ENCODE peak calls at places on chromosome 16, in four cellular contexts. One of them, this sample, is unnamed.

GRCh38 chr16:29744541-29745101 is 1.2 kb downstream of the C16orf54 start:
- DNase-seq in stimulated activated CD8-positive, alpha-beta memory T cell treated with anti-CD3 and anti-CD28 coated beads, Interleukin-7, amount 100 ng/mL, for 24 hours: no peak
- DNase-seq in HT1080: no peak
- DNase-seq in NCI-H1105: no peak
- DNase-seq in this sample: no peak

GRCh38 chr16:85393674-85394510 is 219.2 kb upstream of the GSE1 start:
- DNase-seq in HT1080: no peak
- DNase-seq in NCI-H1105: no peak
- DNase-seq in stimulated activated CD8-positive, alpha-beta memory T cell treated with anti-CD3 and anti-CD28 coated beads, Interleukin-7, amount 100 ng/mL, for 24 hours: peak
- DNase-seq in this sample: peak

GRCh38 chr16:85963746-85964370 is 64.9 kb downstream of the IRF8 start:
- DNase-seq in NCI-H1105: peak
- DNase-seq in stimulated activated CD8-positive, alpha-beta memory T cell treated with anti-CD3 and anti-CD28 coated beads, Interleukin-7, amount 100 ng/mL, for 24 hours: no peak
- DNase-seq in HT1080: no peak
- DNase-seq in this sample: no peak

GRCh38 chr16:25110392-25110947 is 1.1 kb upstream of the LCMT1 start:
- DNase-seq in stimulated activated CD8-positive, alpha-beta memory T cell treated with anti-CD3 and anti-CD28 coated beads, Interleukin-7, amount 100 ng/mL, for 24 hours: no peak
- DNase-seq in HT1080: peak
- DNase-seq in NCI-H1105: no peak
- DNase-seq in this sample: no peak

GRCh38 chr16:85675528-85675927 is 13.2 kb downstream of the GINS2 start:
- DNase-seq in HT1080: peak
- DNase-seq in NCI-H1105: no peak
- DNase-seq in stimulated activated CD8-positive, alpha-beta memory T cell treated with anti-CD3 and anti-CD28 coated beads, Interleukin-7, amount 100 ng/mL, for 24 hours: no peak
- DNase-seq in this sample: no peak

GRCh38 chr16:57411362-57411976 is 6.9 kb downstream of the CCL17 start:
- DNase-seq in NCI-H1105: no peak
- DNase-seq in stimulated activated CD8-positive, alpha-beta memory T cell treated with anti-CD3 and anti-CD28 coated beads, Interleukin-7, amount 100 ng/mL, for 24 hours: no peak
- DNase-seq in HT1080: no peak
- DNase-seq in this sample: no peak

GRCh38 chr16:53052519-53053501 is at the start of gene CHD9NB:
- DNase-seq in stimulated activated CD8-positive, alpha-beta memory T cell treated with anti-CD3 and anti-CD28 coated beads, Interleukin-7, amount 100 ng/mL, for 24 hours: no peak
- DNase-seq in NCI-H1105: peak
- DNase-seq in HT1080: peak
- DNase-seq in this sample: no peak

GRCh38 chr16:73202176-73202729 is 154.3 kb upstream of the ZFHX3 start:
- DNase-seq in NCI-H1105: no peak
- DNase-seq in HT1080: peak
- DNase-seq in stimulated activated CD8-positive, alpha-beta memory T cell treated with anti-CD3 and anti-CD28 coated beads, Interleukin-7, amount 100 ng/mL, for 24 hours: no peak
- DNase-seq in this sample: no peak

GRCh38 chr16:11087691-11088431 is 143.5 kb downstream of the CLEC16A start:
- DNase-seq in stimulated activated CD8-positive, alpha-beta memory T cell treated with anti-CD3 and anti-CD28 coated beads, Interleukin-7, amount 100 ng/mL, for 24 hours: no peak
- DNase-seq in HT1080: no peak
- DNase-seq in NCI-H1105: no peak
- DNase-seq in this sample: no peak

GRCh38 chr16:80369559-80369958 is 171.2 kb upstream of the DYNLRB2 start:
- DNase-seq in stimulated activated CD8-positive, alpha-beta memory T cell treated with anti-CD3 and anti-CD28 coated beads, Interleukin-7, amount 100 ng/mL, for 24 hours: no peak
- DNase-seq in HT1080: peak
- DNase-seq in NCI-H1105: no peak
- DNase-seq in this sample: no peak

GRCh38 chr16:61926766-61927165 is 109.5 kb downstream of the CDH8 start:
- DNase-seq in stimulated activated CD8-positive, alpha-beta memory T cell treated with anti-CD3 and anti-CD28 coated beads, Interleukin-7, amount 100 ng/mL, for 24 hours: no peak
- DNase-seq in HT1080: peak
- DNase-seq in NCI-H1105: peak
- DNase-seq in this sample: no peak

GRCh38 chr16:67962135-67962534 is 6.3 kb downstream of the SLC12A4 start:
- DNase-seq in stimulated activated CD8-positive, alpha-beta memory T cell treated with anti-CD3 and anti-CD28 coated beads, Interleukin-7, amount 100 ng/mL, for 24 hours: no peak
- DNase-seq in NCI-H1105: no peak
- DNase-seq in HT1080: no peak
- DNase-seq in this sample: peak

GRCh38 chr16:85451646-85452363 is 161.3 kb upstream of the GSE1 start:
- DNase-seq in NCI-H1105: peak
- DNase-seq in HT1080: no peak
- DNase-seq in stimulated activated CD8-positive, alpha-beta memory T cell treated with anti-CD3 and anti-CD28 coated beads, Interleukin-7, amount 100 ng/mL, for 24 hours: no peak
- DNase-seq in this sample: no peak

GRCh38 chr16:55949518-55949917 is 74.3 kb upstream of the CES5A start:
- DNase-seq in NCI-H1105: no peak
- DNase-seq in HT1080: peak
- DNase-seq in stimulated activated CD8-positive, alpha-beta memory T cell treated with anti-CD3 and anti-CD28 coated beads, Interleukin-7, amount 100 ng/mL, for 24 hours: no peak
- DNase-seq in this sample: no peak

GRCh38 chr16:17497648-17498047 is 26.9 kb upstream of the XYLT1 start:
- DNase-seq in HT1080: no peak
- DNase-seq in NCI-H1105: no peak
- DNase-seq in stimulated activated CD8-positive, alpha-beta memory T cell treated with anti-CD3 and anti-CD28 coated beads, Interleukin-7, amount 100 ng/mL, for 24 hours: no peak
- DNase-seq in this sample: no peak

GRCh38 chr16:58492735-58493134 is 7.2 kb upstream of the NDRG4 start:
- DNase-seq in NCI-H1105: no peak
- DNase-seq in HT1080: no peak
- DNase-seq in stimulated activated CD8-positive, alpha-beta memory T cell treated with anti-CD3 and anti-CD28 coated beads, Interleukin-7, amount 100 ng/mL, for 24 hours: no peak
- DNase-seq in this sample: no peak

GRCh38 chr16:73565263-73565662 is 517.3 kb upstream of the ZFHX3 start:
- DNase-seq in stimulated activated CD8-positive, alpha-beta memory T cell treated with anti-CD3 and anti-CD28 coated beads, Interleukin-7, amount 100 ng/mL, for 24 hours: no peak
- DNase-seq in HT1080: peak
- DNase-seq in NCI-H1105: no peak
- DNase-seq in this sample: no peak

GRCh38 chr16:29007865-29008593 is 23.2 kb downstream of the LAT start:
- DNase-seq in HT1080: peak
- DNase-seq in NCI-H1105: no peak
- DNase-seq in stimulated activated CD8-positive, alpha-beta memory T cell treated with anti-CD3 and anti-CD28 coated beads, Interleukin-7, amount 100 ng/mL, for 24 hours: no peak
- DNase-seq in this sample: no peak

GRCh38 chr16:24151482-24151939 is 104.6 kb upstream of the CACNG3 start:
- DNase-seq in HT1080: peak
- DNase-seq in stimulated activated CD8-positive, alpha-beta memory T cell treated with anti-CD3 and anti-CD28 coated beads, Interleukin-7, amount 100 ng/mL, for 24 hours: no peak
- DNase-seq in NCI-H1105: no peak
- DNase-seq in this sample: no peak

GRCh38 chr16:58264007-58264406 is 30.8 kb downstream of the PRSS54 start:
- DNase-seq in NCI-H1105: no peak
- DNase-seq in stimulated activated CD8-positive, alpha-beta memory T cell treated with anti-CD3 and anti-CD28 coated beads, Interleukin-7, amount 100 ng/mL, for 24 hours: no peak
- DNase-seq in HT1080: no peak
- DNase-seq in this sample: no peak

GRCh38 chr16:15041260-15042011 is 14.4 kb downstream of the NTAN1 start:
- DNase-seq in HT1080: no peak
- DNase-seq in NCI-H1105: no peak
- DNase-seq in stimulated activated CD8-positive, alpha-beta memory T cell treated with anti-CD3 and anti-CD28 coated beads, Interleukin-7, amount 100 ng/mL, for 24 hours: no peak
- DNase-seq in this sample: peak

GRCh38 chr16:14502932-14503741 is 126.9 kb downstream of the PARN start:
- DNase-seq in HT1080: peak
- DNase-seq in stimulated activated CD8-positive, alpha-beta memory T cell treated with anti-CD3 and anti-CD28 coated beads, Interleukin-7, amount 100 ng/mL, for 24 hours: no peak
- DNase-seq in NCI-H1105: no peak
- DNase-seq in this sample: no peak

GRCh38 chr16:89315791-89316581 is 98.5 kb downstream of the ZNF778 start:
- DNase-seq in stimulated activated CD8-positive, alpha-beta memory T cell treated with anti-CD3 and anti-CD28 coated beads, Interleukin-7, amount 100 ng/mL, for 24 hours: peak
- DNase-seq in NCI-H1105: no peak
- DNase-seq in HT1080: peak
- DNase-seq in this sample: no peak

GRCh38 chr16:85569615-85570212 is 43.4 kb upstream of the GSE1 start:
- DNase-seq in stimulated activated CD8-positive, alpha-beta memory T cell treated with anti-CD3 and anti-CD28 coated beads, Interleukin-7, amount 100 ng/mL, for 24 hours: no peak
- DNase-seq in HT1080: peak
- DNase-seq in NCI-H1105: peak
- DNase-seq in this sample: no peak

GRCh38 chr16:80527297-80527696 is 13.5 kb upstream of the DYNLRB2 start:
- DNase-seq in HT1080: peak
- DNase-seq in stimulated activated CD8-positive, alpha-beta memory T cell treated with anti-CD3 and anti-CD28 coated beads, Interleukin-7, amount 100 ng/mL, for 24 hours: no peak
- DNase-seq in NCI-H1105: no peak
- DNase-seq in this sample: no peak

GRCh38 chr16:28092721-28093382 is 29.3 kb upstream of the GSG1L start:
- DNase-seq in HT1080: no peak
- DNase-seq in stimulated activated CD8-positive, alpha-beta memory T cell treated with anti-CD3 and anti-CD28 coated beads, Interleukin-7, amount 100 ng/mL, for 24 hours: no peak
- DNase-seq in NCI-H1105: no peak
- DNase-seq in this sample: no peak

This sample was measured in suprapubic skin.